ENCODE peak calls at places on chromosomes 2 and 18, in five cellular contexts. V, K, H, I and U are unnamed samples.

GRCh38 chr18:62030091-62030985 is 137.5 kb upstream of the RNF152 start:
- DNase-seq in V (no peak), K (no peak), H (no peak), I (no peak), U (no peak)

GRCh38 chr2:225318440-225318839 is 81.1 kb upstream of the NYAP2 start:
- DNase-seq in V (no peak), K (no peak), H (no peak), I (no peak), U (no peak)

GRCh38 chr2:12441750-12442626 is 274.7 kb upstream of the TRIB2 start:
- DNase-seq in V (no peak), K (no peak), H (no peak), I (no peak), U (no peak)

GRCh38 chr2:81097361-81097760 is 792.8 kb upstream of the LRRTM1 start:
- DNase-seq in V (no peak), K (no peak), H (no peak), I (no peak), U (no peak)

GRCh38 chr2:174762464-174762863 is 1.8 kb downstream of the CHRNA1 start:
- DNase-seq in V (no peak), K (no peak), H (no peak), I (no peak), U (no peak)

GRCh38 chr2:78992451-78992806 is 33.1 kb upstream of the REG3G start:
- DNase-seq in V (peak), K (no peak), H (no peak), I (no peak), U (no peak)

GRCh38 chr18:32380559-32380958 is 90.1 kb downstream of the GAREM1 start:
- DNase-seq in V (no peak), K (no peak), H (peak), I (no peak), U (no peak)

GRCh38 chr18:4450065-4450676 is 4.9 kb downstream of the DLGAP1 start:
- DNase-seq in V (no peak), K (no peak), H (no peak), I (no peak), U (no peak)

GRCh38 chr2:68255736-68256450 is 3.6 kb upstream of the PPP3R1 start:
- DNase-seq in V (no peak), K (no peak), H (peak), I (no peak), U (no peak)

GRCh38 chr2:18520605-18521031 is 39.8 kb downstream of the RDH14 start:
- DNase-seq in V (peak), K (peak), H (peak), I (peak), U (peak)

GRCh38 chr2:20618468-20618885 is 32.4 kb downstream of the HS1BP3 start:
- DNase-seq in V (no peak), K (no peak), H (no peak), I (no peak), U (no peak)

GRCh38 chr2:176804392-176804791 is 408.2 kb upstream of the HNRNPA3 start:
- DNase-seq in V (no peak), K (no peak), H (no peak), I (no peak), U (no peak)

GRCh38 chr2:54755641-54756326 is 32.3 kb downstream of the EML6 start:
- DNase-seq in V (no peak), K (no peak), H (no peak), I (no peak), U (no peak)

GRCh38 chr18:75785175-75785574 is 357.7 kb upstream of the SMIM21 start:
- DNase-seq in V (no peak), K (no peak), H (no peak), I (no peak), U (no peak)

GRCh38 chr18:48821251-48821590 is 129.5 kb downstream of the SMAD7 start:
- DNase-seq in V (no peak), K (no peak), H (no peak), I (no peak), U (no peak)

GRCh38 chr2:215883799-215884198 is 129.6 kb downstream of the MREG start:
- DNase-seq in V (no peak), K (no peak), H (no peak), I (no peak), U (no peak)

GRCh38 chr18:57811477-57812125 is 8.5 kb upstream of the ATP8B1 start:
- DNase-seq in V (no peak), K (no peak), H (no peak), I (no peak), U (no peak)

GRCh38 chr2:39723946-39724827 is 54.9 kb downstream of the THUMPD2 start:
- DNase-seq in V (no peak), K (no peak), H (no peak), I (no peak), U (no peak)

GRCh38 chr2:238290079-238290478 is 1.7 kb upstream of the PER2 start:
- DNase-seq in V (peak), K (peak), H (no peak), I (no peak), U (no peak)

GRCh38 chr18:23725827-23726661 is 36.8 kb downstream of the LAMA3 start:
- DNase-seq in V (no peak), K (no peak), H (no peak), I (no peak), U (no peak)

GRCh38 chr2:152694161-152694661 is 23.1 kb downstream of the PRPF40A start:
- DNase-seq in V (peak), K (peak), H (peak), I (peak), U (no peak)

GRCh38 chr18:37383036-37383788 is 182.4 kb downstream of the CELF4 start:
- DNase-seq in V (no peak), K (no peak), H (no peak), I (no peak), U (no peak)

GRCh38 chr2:75100011-75100680 is 99.2 kb downstream of the TACR1 start:
- DNase-seq in V (no peak), K (no peak), H (peak), I (peak), U (no peak)